ENCODE peak calls at places on chromosome 20, in eight cellular contexts. One of them, this sample, is unnamed.

GRCh38 chr20:9112541-9113515 is 43.9 kb downstream of the PLCB4 start:
- DNase-seq in tibial nerve: no peak
- DNase-seq in NCI-H748 treated with DMSO at 0.1 percent for 48 hours: no peak
- DNase-seq in GF-D8: no peak
- DNase-seq in non-pigmented ciliary epithelial cell: peak
- DNase-seq in fibroblast of the aortic adventitia: peak
- DNase-seq in fibroblast of the conjunctiva: no peak
- DNase-seq in DMS 273 treated with DMSO at 0.1 percent for 48 hours: no peak
- DNase-seq in this sample: no peak

GRCh38 chr20:62550087-62550565 is 74.3 kb upstream of the GATA5 start:
- DNase-seq in tibial nerve: no peak
- DNase-seq in NCI-H748 treated with DMSO at 0.1 percent for 48 hours: no peak
- DNase-seq in GF-D8: no peak
- DNase-seq in non-pigmented ciliary epithelial cell: no peak
- DNase-seq in fibroblast of the aortic adventitia: no peak
- DNase-seq in fibroblast of the conjunctiva: no peak
- DNase-seq in DMS 273 treated with DMSO at 0.1 percent for 48 hours: no peak
- DNase-seq in this sample: no peak

GRCh38 chr20:10637062-10637559 is 36.7 kb downstream of the JAG1 start:
- DNase-seq in tibial nerve: no peak
- DNase-seq in NCI-H748 treated with DMSO at 0.1 percent for 48 hours: no peak
- DNase-seq in GF-D8: no peak
- DNase-seq in non-pigmented ciliary epithelial cell: no peak
- DNase-seq in fibroblast of the aortic adventitia: peak
- DNase-seq in fibroblast of the conjunctiva: no peak
- DNase-seq in DMS 273 treated with DMSO at 0.1 percent for 48 hours: no peak
- DNase-seq in this sample: no peak

GRCh38 chr20:14062786-14063185 is 67.5 kb downstream of the MACROD2 start:
- DNase-seq in tibial nerve: no peak
- DNase-seq in NCI-H748 treated with DMSO at 0.1 percent for 48 hours: no peak
- DNase-seq in GF-D8: no peak
- DNase-seq in non-pigmented ciliary epithelial cell: peak
- DNase-seq in fibroblast of the aortic adventitia: no peak
- DNase-seq in fibroblast of the conjunctiva: no peak
- DNase-seq in DMS 273 treated with DMSO at 0.1 percent for 48 hours: no peak
- DNase-seq in this sample: no peak

GRCh38 chr20:47167846-47168245 is 188.7 kb downstream of the ZMYND8 start:
- DNase-seq in tibial nerve: no peak
- DNase-seq in NCI-H748 treated with DMSO at 0.1 percent for 48 hours: no peak
- DNase-seq in GF-D8: no peak
- DNase-seq in non-pigmented ciliary epithelial cell: no peak
- DNase-seq in fibroblast of the aortic adventitia: no peak
- DNase-seq in fibroblast of the conjunctiva: no peak
- DNase-seq in DMS 273 treated with DMSO at 0.1 percent for 48 hours: no peak
- DNase-seq in this sample: no peak

GRCh38 chr20:17083738-17084137 is 143.1 kb upstream of the PCSK2 start:
- DNase-seq in tibial nerve: no peak
- DNase-seq in NCI-H748 treated with DMSO at 0.1 percent for 48 hours: no peak
- DNase-seq in GF-D8: no peak
- DNase-seq in non-pigmented ciliary epithelial cell: no peak
- DNase-seq in fibroblast of the aortic adventitia: no peak
- DNase-seq in fibroblast of the conjunctiva: no peak
- DNase-seq in DMS 273 treated with DMSO at 0.1 percent for 48 hours: no peak
- DNase-seq in this sample: no peak

GRCh38 chr20:33900515-33901131 is 89.5 kb downstream of the CHMP4B start:
- DNase-seq in tibial nerve: no peak
- DNase-seq in NCI-H748 treated with DMSO at 0.1 percent for 48 hours: no peak
- DNase-seq in GF-D8: no peak
- DNase-seq in non-pigmented ciliary epithelial cell: no peak
- DNase-seq in fibroblast of the aortic adventitia: no peak
- DNase-seq in fibroblast of the conjunctiva: no peak
- DNase-seq in DMS 273 treated with DMSO at 0.1 percent for 48 hours: no peak
- DNase-seq in this sample: no peak

GRCh38 chr20:51636123-51636522 is 93.6 kb upstream of the NFATC2 start:
- DNase-seq in tibial nerve: no peak
- DNase-seq in NCI-H748 treated with DMSO at 0.1 percent for 48 hours: no peak
- DNase-seq in GF-D8: no peak
- DNase-seq in non-pigmented ciliary epithelial cell: no peak
- DNase-seq in fibroblast of the aortic adventitia: no peak
- DNase-seq in fibroblast of the conjunctiva: no peak
- DNase-seq in DMS 273 treated with DMSO at 0.1 percent for 48 hours: no peak
- DNase-seq in this sample: no peak

GRCh38 chr20:51385941-51386530 is 156.5 kb downstream of the NFATC2 start:
- DNase-seq in tibial nerve: no peak
- DNase-seq in NCI-H748 treated with DMSO at 0.1 percent for 48 hours: no peak
- DNase-seq in GF-D8: no peak
- DNase-seq in non-pigmented ciliary epithelial cell: no peak
- DNase-seq in fibroblast of the aortic adventitia: peak
- DNase-seq in fibroblast of the conjunctiva: no peak
- DNase-seq in DMS 273 treated with DMSO at 0.1 percent for 48 hours: no peak
- DNase-seq in this sample: no peak

GRCh38 chr20:58349586-58349985 is 39.4 kb upstream of the VAPB start:
- DNase-seq in tibial nerve: no peak
- DNase-seq in NCI-H748 treated with DMSO at 0.1 percent for 48 hours: no peak
- DNase-seq in GF-D8: no peak
- DNase-seq in non-pigmented ciliary epithelial cell: peak
- DNase-seq in fibroblast of the aortic adventitia: peak
- DNase-seq in fibroblast of the conjunctiva: peak
- DNase-seq in DMS 273 treated with DMSO at 0.1 percent for 48 hours: no peak
- DNase-seq in this sample: no peak

This sample was measured in GOT3.